ENCODE peak calls at places on chromosomes 6 and 20, in seven cellular contexts. D, I, M, B, Z, J and X are unnamed samples.

GRCh38 chr20:24124951-24125650 is 136.5 kb upstream of the GGTLC1 start:
- DNase-seq in D (no peak), Z (no peak), J (peak), M (no peak), B (no peak), I (no peak), X (no peak)

GRCh38 chr6:136468711-136469110 is 81.5 kb downstream of the MAP7 start:
- DNase-seq in M (no peak), I (no peak), Z (no peak), J (no peak), B (no peak), D (no peak), X (no peak)

GRCh38 chr20:37270586-37271420 is 9.2 kb upstream of the GHRH start:
- DNase-seq in D (no peak), J (no peak), Z (no peak), B (no peak), I (no peak), M (peak), X (no peak)

GRCh38 chr20:1800777-1801176 is 94.4 kb upstream of the SIRPA start:
- DNase-seq in Z (no peak), J (no peak), M (peak), D (no peak), I (no peak), B (peak), X (no peak)

GRCh38 chr6:3850451-3851203 is 1.5 kb downstream of the FAM50B start:
- DNase-seq in J (no peak), D (no peak), M (no peak), B (no peak), Z (no peak), I (no peak), X (no peak)

GRCh38 chr20:40361916-40362315 is 327.1 kb downstream of the MAFB start:
- DNase-seq in B (no peak), J (no peak), Z (no peak), I (no peak), D (no peak), M (no peak), X (no peak)

GRCh38 chr6:166278579-166279392 is 29.4 kb downstream of the PRR18 start:
- DNase-seq in M (no peak), I (no peak), Z (no peak), B (no peak), J (no peak), D (no peak), X (no peak)

GRCh38 chr6:97626586-97627441 is 343.8 kb upstream of the MMS22L start:
- DNase-seq in M (peak), I (peak), Z (peak), B (peak), J (no peak), D (no peak), X (no peak)

GRCh38 chr20:62427172-62428007 is at the start of gene RBBP8NL:
- DNase-seq in J (peak), I (no peak), M (no peak), Z (no peak), D (peak), B (no peak), X (no peak)

GRCh38 chr6:12033770-12034169 is 21.7 kb downstream of the HIVEP1 start:
- DNase-seq in M (no peak), B (peak), D (no peak), I (no peak), Z (no peak), J (no peak), X (no peak)

GRCh38 chr6:42093582-42094329 is 43.4 kb downstream of the TAF8 start:
- DNase-seq in Z (no peak), J (no peak), B (no peak), I (no peak), D (peak), M (no peak), X (no peak)

GRCh38 chr20:36035720-36036119 is 67.3 kb downstream of the CNBD2 start:
- DNase-seq in Z (no peak), I (peak), B (no peak), D (no peak), M (no peak), J (no peak), X (no peak)

GRCh38 chr20:52190437-52191131 is 995 bp downstream of the ZFP64 start:
- DNase-seq in D (no peak), Z (peak), B (peak), J (no peak), M (peak), I (peak), X (no peak)

GRCh38 chr20:31523361-31524283 is 9.4 kb downstream of the HM13 start:
- DNase-seq in Z (no peak), J (no peak), D (no peak), B (no peak), I (no peak), M (peak), X (no peak)

GRCh38 chr6:17484201-17484606 is 90.8 kb downstream of the CAP2 start:
- DNase-seq in D (no peak), Z (no peak), J (no peak), B (no peak), I (no peak), M (no peak), X (no peak)

GRCh38 chr6:170532867-170533488 is 20.1 kb downstream of the PSMB1 start:
- DNase-seq in Z (no peak), D (no peak), M (peak), I (no peak), B (no peak), J (no peak), X (no peak)

GRCh38 chr20:6966721-6967120 is 199.2 kb downstream of the BMP2 start:
- DNase-seq in M (no peak), J (no peak), Z (no peak), I (no peak), B (peak), D (no peak), X (no peak)

GRCh38 chr20:46935394-46936017 is 40.9 kb downstream of the EYA2 start:
- DNase-seq in D (no peak), J (no peak), I (no peak), Z (no peak), B (no peak), M (no peak), X (no peak)

GRCh38 chr6:18136260-18136659 is 13.8 kb upstream of the NHLRC1 start:
- DNase-seq in Z (no peak), I (no peak), M (no peak), D (no peak), J (no peak), B (no peak), X (no peak)

GRCh38 chr6:110018486-110018885 is 40.4 kb downstream of the GPR6 start:
- DNase-seq in J (no peak), D (no peak), B (no peak), I (no peak), Z (no peak), M (no peak), X (no peak)

GRCh38 chr6:39428152-39428551 is 105.7 kb upstream of the KCNK16 start:
- DNase-seq in D (no peak), I (no peak), B (no peak), J (no peak), Z (no peak), M (no peak), X (no peak)

GRCh38 chr6:33822575-33823395 is 19.0 kb upstream of the MLN start:
- DNase-seq in J (no peak), B (peak), Z (no peak), M (no peak), I (peak), D (peak), X (no peak)

GRCh38 chr6:11198663-11199603 is 33.5 kb downstream of the NEDD9 start:
- DNase-seq in J (no peak), M (no peak), B (no peak), D (no peak), I (peak), Z (no peak), X (no peak)

GRCh38 chr20:59320850-59321631 is 20.6 kb downstream of the EDN3 start:
- DNase-seq in M (no peak), Z (no peak), J (no peak), I (no peak), B (no peak), D (no peak), X (no peak)

GRCh38 chr6:106964954-106965353 is 9.6 kb downstream of the CD24 start:
- DNase-seq in Z (no peak), I (no peak), M (no peak), D (no peak), B (no peak), J (no peak), X (no peak)

GRCh38 chr6:140729521-140729920 is 1355.1 kb upstream of the CITED2 start:
- DNase-seq in J (no peak), B (no peak), D (no peak), M (no peak), Z (no peak), I (no peak), X (no peak)

GRCh38 chr6:100353276-100354015 is 111.3 kb downstream of the SIM1 start:
- DNase-seq in J (no peak), I (no peak), D (no peak), B (peak), M (peak), Z (no peak), X (no peak)

GRCh38 chr6:155690820-155691219 is 235.2 kb upstream of the NOX3 start:
- DNase-seq in M (no peak), B (no peak), D (no peak), Z (no peak), I (no peak), J (no peak), X (no peak)

GRCh38 chr6:16244869-16245451 is 6.6 kb downstream of the GMPR start:
- DNase-seq in I (no peak), B (no peak), M (peak), D (no peak), Z (no peak), J (no peak), X (no peak)

GRCh38 chr20:42191140-42191860 is 573.1 kb upstream of the CHD6 start:
- DNase-seq in M (no peak), B (no peak), Z (no peak), I (no peak), J (no peak), D (peak), X (no peak)

GRCh38 chr6:113649276-113649675 is 207.9 kb upstream of the MARCKS start:
- DNase-seq in Z (no peak), I (no peak), J (no peak), B (no peak), M (no peak), D (no peak), X (no peak)

GRCh38 chr6:36720251-36721141 is 22.9 kb downstream of the RAB44 start:
- DNase-seq in D (no peak), M (no peak), I (no peak), B (no peak), J (no peak), Z (no peak), X (no peak)

GRCh38 chr6:77466055-77467028 is 3.1 kb upstream of the HTR1B start:
- DNase-seq in Z (no peak), B (peak), J (peak), D (peak), M (peak), I (no peak), X (no peak)

GRCh38 chr6:4664117-4664626 is 112.0 kb upstream of the CDYL start:
- DNase-seq in I (no peak), M (peak), J (no peak), D (no peak), Z (peak), B (peak), X (peak)

GRCh38 chr6:138291036-138291848 is 73.0 kb upstream of the PBOV1 start:
- DNase-seq in D (no peak), I (no peak), M (no peak), B (no peak), Z (no peak), J (no peak), X (no peak)

GRCh38 chr6:50087231-50087954 is 37.7 kb upstream of the DEFB112 start:
- DNase-seq in M (peak), D (no peak), Z (no peak), J (no peak), I (no peak), B (peak), X (peak)
- TF ChIP-seq CTCF in M (no peak), D (no peak), Z (no peak), J (no peak), I (no peak), B (peak), X (no peak)

DNA sequence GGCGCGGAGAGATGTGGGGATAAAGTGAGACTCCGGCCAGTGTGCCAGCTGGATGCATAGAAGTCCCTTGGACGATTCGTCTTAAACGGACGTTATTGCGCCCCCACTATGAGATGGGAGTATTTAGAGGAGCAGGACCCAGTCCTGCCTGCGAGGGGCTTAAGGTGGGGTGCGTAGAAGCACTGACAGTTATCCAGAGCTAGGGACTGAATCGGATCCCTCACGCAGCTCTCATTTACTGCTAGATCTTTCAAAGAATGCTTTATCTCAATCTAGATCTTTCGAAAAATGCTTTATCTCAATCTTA is 648 bp downstream of the NT5E start:
- DNase-seq in M (no peak), I (no peak), B (peak), Z (no peak), D (no peak), J (no peak), X (no peak)
- TF ChIP-seq CTCF in M (no peak), I (no peak), B (no peak), Z (no peak), D (no peak), J (no peak), X (peak)

DNA sequence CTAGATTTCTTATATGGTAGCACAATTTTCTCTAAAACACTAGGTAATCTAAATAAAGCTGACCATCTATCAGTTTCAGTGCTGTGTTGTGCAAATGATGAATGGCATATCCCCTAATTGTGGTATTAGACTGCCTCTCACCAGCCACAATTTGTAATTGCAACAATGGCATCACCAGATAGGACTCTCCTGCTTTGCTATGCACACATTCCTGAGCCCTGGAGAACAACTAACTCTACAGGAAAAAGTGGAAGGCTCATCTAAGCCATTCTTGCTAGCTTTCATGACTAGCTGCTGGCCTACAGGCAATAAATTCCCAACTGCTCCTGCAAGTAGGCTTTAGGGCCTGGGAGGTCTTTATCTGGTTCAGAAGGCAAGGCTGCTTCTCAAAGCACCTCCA is 974.1 kb downstream of the EYS start:
- DNase-seq in J (no peak), M (no peak), D (no peak), B (no peak), I (no peak), Z (no peak), X (no peak)
- TF ChIP-seq CTCF in J (peak), M (no peak), D (no peak), B (no peak), I (peak), Z (no peak), X (no peak)

GRCh38 chr6:125784365-125784764 is 6.4 kb upstream of the NCOA7 start:
- DNase-seq in J (no peak), B (peak), Z (no peak), D (no peak), M (peak), I (no peak), X (no peak)

GRCh38 chr6:125779924-125780539 is 10.7 kb upstream of the NCOA7 start:
- DNase-seq in Z (peak), J (peak), M (peak), B (peak), I (peak), D (peak), X (no peak)

GRCh38 chr6:125781307-125781868 is 9.4 kb upstream of the NCOA7 start:
- DNase-seq in M (peak), D (no peak), Z (no peak), B (peak), I (no peak), J (no peak), X (no peak)

GRCh38 chr6:125780540-125781306 is 10.0 kb upstream of the NCOA7 start:
- DNase-seq in B (peak), Z (peak), I (peak), D (no peak), J (no peak), M (peak), X (no peak)
- TF ChIP-seq CTCF in B (no peak), Z (no peak), I (no peak), D (no peak), J (no peak), M (no peak), X (no peak)

DNA sequence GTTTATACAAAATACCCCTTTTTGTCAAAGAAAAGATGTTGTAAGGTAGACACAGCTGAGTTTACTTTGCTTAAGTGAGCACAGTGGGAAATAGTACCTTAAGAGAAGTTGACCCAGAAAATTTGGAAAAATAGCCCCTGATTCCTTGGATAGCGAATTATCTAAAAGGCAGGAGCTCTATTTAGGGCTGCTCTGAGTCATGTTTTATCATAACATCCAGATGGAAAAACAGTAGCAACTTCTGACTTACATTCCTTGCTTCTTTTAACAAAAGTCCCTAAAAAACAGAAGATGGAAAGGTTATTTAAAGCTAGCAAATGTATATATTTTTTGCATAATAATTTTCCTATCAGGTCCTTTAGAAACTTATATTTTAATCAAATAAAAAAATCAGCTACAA is 59.0 kb downstream of the THEMIS start:
- DNase-seq in J (no peak), D (no peak), B (peak), M (peak), Z (no peak), I (no peak), X (no peak)
- TF ChIP-seq CTCF in J (no peak), D (no peak), B (no peak), M (no peak), Z (no peak), I (no peak), X (no peak)